ENCODE peak calls at places on chromosomes 2 and 18, in eight cellular contexts. Y is GM10248, K is B cell, U is pancreas, A is progenitor cell of endocrine pancreas, P is BE2C, I is esophagus squamous epithelium, X is neural crest cell. F is an unnamed sample.

GRCh38 chr2:40371525-40372277 is 80.2 kb downstream of the SLC8A1 start:
- DNase-seq in K (no peak), I (no peak), P (peak; percentile 71), A (no peak), Y (no peak), X (no peak), U (no peak), F (no peak)

GRCh38 chr2:226791056-226791486 is 8.5 kb downstream of the IRS1 start:
- DNase-seq in A (no peak), P (no peak), X (no peak), I (no peak), Y (peak; percentile 66), K (peak; percentile 79), U (peak; percentile 70), F (peak; percentile 81)

GRCh38 chr2:100365434-100365833 is 43.1 kb upstream of the LONRF2 start:
- DNase-seq in I (peak; percentile 7), P (peak; percentile 35), U (no peak), A (no peak), Y (no peak), K (no peak), X (no peak), F (no peak)

GRCh38 chr2:30332791-30333453 is 101.6 kb downstream of the LBH start:
- DNase-seq in P (no peak), Y (peak; percentile 68), A (no peak), U (no peak), K (no peak), I (no peak), X (no peak), F (peak; percentile 79)

GRCh38 chr2:11111811-11112425 is 43.3 kb upstream of the SLC66A3 start:
- DNase-seq in A (no peak), X (no peak), K (no peak), U (no peak), I (no peak), Y (no peak), P (no peak), F (no peak)

GRCh38 chr18:51803029-51803428 is 537.0 kb upstream of the DCC start:
- DNase-seq in A (no peak), K (no peak), I (no peak), X (no peak), Y (no peak), U (no peak), P (no peak), F (no peak)

GRCh38 chr2:161161074-161161577 is 898 bp downstream of the TANK start:
- DNase-seq in A (no peak), X (no peak), P (no peak), K (peak; percentile 35), Y (no peak), U (no peak), I (no peak), F (no peak)

GRCh38 chr2:127188797-127189196 is 31.3 kb downstream of the CYP27C1 start:
- DNase-seq in K (no peak), U (no peak), A (no peak), P (no peak), Y (no peak), X (no peak), I (no peak), F (no peak)

GRCh38 chr2:241910604-241911520 is 41.3 kb downstream of the RTP5 start:
- DNase-seq in K (no peak), Y (no peak), P (no peak), X (no peak), I (no peak), U (no peak), A (no peak), F (no peak)

GRCh38 chr18:4040391-4041172 is 414.5 kb downstream of the DLGAP1 start:
- DNase-seq in K (no peak), U (no peak), Y (no peak), A (no peak), P (no peak), X (no peak), I (no peak), F (no peak)

GRCh38 chr2:204542967-204543608 is 2.2 kb upstream of the PARD3B start:
- DNase-seq in I (no peak), P (no peak), A (no peak), U (no peak), X (no peak), K (no peak), Y (no peak), F (no peak)

GRCh38 chr2:204135752-204136151 is 199.2 kb downstream of the ICOS start:
- DNase-seq in X (no peak), I (no peak), P (no peak), A (no peak), U (no peak), Y (no peak), K (no peak), F (no peak)

GRCh38 chr2:138581909-138582308 is 80.3 kb downstream of the SPOPL start:
- DNase-seq in I (no peak), X (no peak), U (no peak), Y (no peak), P (no peak), A (no peak), K (no peak), F (no peak)

GRCh38 chr2:231795525-231796327 is 9.5 kb downstream of the COPS7B start:
- DNase-seq in K (no peak), U (no peak), P (peak; percentile 85), X (no peak), Y (no peak), I (no peak), A (no peak), F (no peak)

GRCh38 chr2:7355781-7356180 is 438.6 kb downstream of the RNF144A start:
- DNase-seq in K (no peak), Y (no peak), X (no peak), I (no peak), U (no peak), P (no peak), A (no peak), F (no peak)

GRCh38 chr2:141438536-141438935 is 692.3 kb downstream of the LRP1B start:
- DNase-seq in P (no peak), I (no peak), A (no peak), U (no peak), X (no peak), K (no peak), Y (no peak), F (no peak)

GRCh38 chr2:37026050-37026449 is 58.1 kb downstream of the HEATR5B start:
- DNase-seq in P (no peak), K (no peak), A (no peak), X (no peak), Y (no peak), I (no peak), U (no peak), F (peak; percentile 5)

GRCh38 chr2:69437751-69438154 is 518 bp upstream of the NFU1 start:
- DNase-seq in X (no peak), I (no peak), Y (no peak), P (peak; percentile 5), A (no peak), K (no peak), U (no peak), F (peak; percentile 10)

GRCh38 chr2:240507060-240507777 is 50.6 kb downstream of the ANKMY1 start:
- DNase-seq in U (no peak), X (no peak), A (peak; percentile 7), K (no peak), P (no peak), Y (no peak), I (no peak), F (no peak)

GRCh38 chr18:23627964-23628363 is 34.7 kb downstream of the ANKRD29 start:
- DNase-seq in U (no peak), K (no peak), P (no peak), A (no peak), Y (no peak), I (no peak), X (no peak), F (no peak)

GRCh38 chr18:23627325-23627724 is 35.4 kb downstream of the ANKRD29 start:
- DNase-seq in I (no peak), Y (no peak), U (no peak), A (no peak), K (no peak), X (no peak), P (no peak), F (no peak)

GRCh38 chr18:23623040-23623439 is 36.7 kb upstream of the NPC1 start:
- DNase-seq in Y (no peak), P (no peak), A (no peak), X (no peak), U (no peak), I (no peak), K (no peak), F (no peak)

GRCh38 chr18:23629444-23629946 is 33.2 kb downstream of the ANKRD29 start:
- DNase-seq in X (no peak), Y (peak; percentile 52), P (no peak), K (no peak), A (no peak), I (no peak), U (no peak), F (no peak)

GRCh38 chr18:23626451-23627279 is 36.0 kb downstream of the ANKRD29 start:
- DNase-seq in A (no peak), Y (no peak), U (no peak), I (no peak), P (no peak), K (no peak), X (no peak), F (no peak)
- TF ChIP-seq CTCF in A (no peak), Y (no peak), U (no peak), I (no peak), P (no peak), K (no peak), X (no peak), F (no peak)

GRCh38 chr2:206250041-206250897 is 24.2 kb upstream of the ZDBF2 start:
- DNase-seq in U (no peak), X (no peak), P (no peak), A (no peak), I (no peak), K (no peak), Y (peak; percentile 49), F (no peak)
- TF ChIP-seq CTCF in U (no peak), X (no peak), P (no peak), A (no peak), I (no peak), K (no peak), Y (peak; percentile 34), F (no peak)

DNA sequence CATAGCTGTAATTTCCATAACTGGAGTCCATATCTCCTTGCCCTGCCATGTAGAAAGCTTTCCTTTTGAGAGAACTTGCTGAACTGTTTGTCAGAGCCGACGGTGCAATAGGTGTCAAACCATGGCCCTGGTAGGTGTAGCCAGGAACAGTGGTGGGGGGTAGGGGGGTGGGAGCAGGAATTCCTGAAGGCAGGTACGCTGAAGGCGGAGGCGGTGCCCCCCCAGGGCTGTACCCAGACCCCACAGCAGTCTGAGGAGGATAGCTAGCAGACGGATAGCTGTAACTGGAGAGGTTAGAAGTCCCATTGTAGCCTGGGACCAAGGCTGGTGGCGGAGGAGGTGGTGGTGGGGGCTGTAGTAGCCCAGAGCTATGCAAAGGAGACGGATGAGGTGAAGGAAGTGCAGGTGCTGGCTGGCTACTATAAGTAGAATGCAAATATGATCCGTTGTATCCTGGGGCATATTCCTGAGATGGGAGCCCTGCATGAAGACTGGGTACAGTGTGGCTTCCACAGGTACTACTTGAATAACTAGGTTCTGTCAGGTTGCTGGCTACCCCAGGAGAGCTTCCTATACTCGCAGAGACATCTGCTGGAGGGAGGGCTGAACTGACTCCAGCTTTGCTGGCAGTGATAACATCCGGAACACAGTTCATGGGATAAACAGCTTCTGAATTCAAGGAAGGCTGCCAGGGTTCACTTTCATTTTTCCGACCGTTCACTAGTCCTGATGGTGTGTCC is 124.8 kb downstream of the FIGN start:
- DNase-seq in U (peak; percentile 40), I (no peak), P (peak; percentile 4), Y (peak; percentile 13), X (no peak), A (no peak), K (no peak), F (no peak)
- TF ChIP-seq CTCF in U (no peak), I (no peak), P (no peak), Y (peak; percentile 9), X (peak; percentile 28), A (peak; percentile 30), K (no peak), F (no peak)

GRCh38 chr2:177254433-177255226 is 9.9 kb downstream of the NFE2L2 start:
- DNase-seq in K (no peak), Y (no peak), A (peak; percentile 26), P (peak; percentile 22), U (no peak), X (peak; percentile 50), I (no peak), F (peak; percentile 41)
- TF ChIP-seq CTCF in K (peak; percentile 39), Y (no peak), A (peak; percentile 65), P (peak; percentile 41), U (no peak), X (peak; percentile 66), I (peak; percentile 23), F (peak; percentile 49)